ENCODE peak calls at places on chromosomes 2 and 18, in eight cellular contexts. G is psoas muscle, C is body of pancreas, N is BE2C, Z is stomach, W is tibial nerve, Q is lung, K is left ventricle myocardium inferior. D is an unnamed sample.

GRCh38 chr2:129233751-129234406 is 745.6 kb upstream of the RAB6C start:
- DNase-seq in G (no peak), C (peak; percentile 43), N (no peak), Z (no peak), W (peak; percentile 24), Q (no peak), K (no peak), D (no peak)

GRCh38 chr2:96507957-96508520 is 2.9 kb upstream of the NEURL3 start:
- DNase-seq in G (peak; percentile 78), C (peak; percentile 88), N (peak; percentile 66), Z (peak; percentile 80), W (peak; percentile 71), Q (peak; percentile 69), K (peak; percentile 78), D (peak; percentile 37)

GRCh38 chr2:54158311-54158710 is 42.9 kb downstream of the ACYP2 start:
- DNase-seq in G (no peak), C (no peak), N (no peak), Z (no peak), W (no peak), Q (no peak), K (no peak), D (no peak)

GRCh38 chr2:207226243-207226642 is 60.5 kb upstream of the KLF7 start:
- DNase-seq in G (no peak), C (no peak), N (no peak), Z (no peak), W (no peak), Q (no peak), K (no peak), D (no peak)

GRCh38 chr2:146634256-146635068 is 1210.4 kb upstream of the ACVR2A start:
- DNase-seq in G (no peak), C (no peak), N (no peak), Z (no peak), W (no peak), Q (no peak), K (no peak), D (peak; percentile 53)

GRCh38 chr2:27823564-27823963 is 52.0 kb downstream of the MRPL33 start:
- DNase-seq in G (no peak), C (no peak), N (no peak), Z (no peak), W (no peak), Q (no peak), K (no peak), D (no peak)

GRCh38 chr18:50928551-50928950 is 39.3 kb upstream of the ELAC1 start:
- DNase-seq in G (no peak), C (no peak), N (no peak), Z (no peak), W (no peak), Q (no peak), K (no peak), D (peak; percentile 4)

GRCh38 chr2:184530959-184531358 is 67.4 kb upstream of the ZNF804A start:
- DNase-seq in G (no peak), C (no peak), N (no peak), Z (no peak), W (no peak), Q (no peak), K (no peak), D (no peak)

DNA sequence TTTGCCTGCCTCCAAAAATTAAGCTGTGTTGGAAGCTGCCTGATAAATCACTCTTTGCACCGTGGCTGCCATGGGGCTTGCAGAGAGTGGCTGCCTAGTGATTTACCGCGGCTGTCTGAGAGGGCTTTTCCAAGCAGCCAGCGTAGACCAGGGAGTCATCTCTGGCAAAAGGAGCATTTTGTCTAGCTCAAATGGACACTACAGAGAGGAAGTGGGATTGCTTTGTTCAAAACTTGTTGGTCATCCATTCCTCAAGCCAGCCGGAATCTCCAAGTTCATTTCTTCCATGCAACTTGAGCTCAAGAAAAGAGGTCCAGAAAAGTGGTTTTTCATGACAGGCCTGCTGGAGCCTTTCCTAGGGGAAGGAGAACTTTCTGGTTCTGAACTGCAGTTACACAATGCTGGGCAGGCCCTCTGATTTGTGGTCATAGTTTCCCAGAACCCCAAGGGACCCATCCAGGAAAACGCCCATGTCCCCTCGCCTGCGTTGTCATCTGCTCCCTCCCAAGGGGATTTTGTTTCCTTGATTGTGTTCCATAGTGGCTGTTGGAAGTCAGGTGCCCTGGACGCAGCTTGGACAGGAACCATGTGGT is 108.1 kb downstream of the TRIB2 start:
- DNase-seq in G (peak; percentile 69), C (peak; percentile 24), N (no peak), Z (no peak), W (peak; percentile 61), Q (no peak), K (peak; percentile 70), D (no peak)
- H3K4me3 ChIP-seq in G (no peak overlapping the region), C (no peak overlapping the region), N (no peak overlapping the region), Z (no peak overlapping the region), W (no peak overlapping the region), Q (no peak overlapping the region), K (peak overlapping the region; percentile 20), D (no peak overlapping the region)

GRCh38 chr2:63888490-63889402 is 47.0 kb downstream of the UGP2 start:
- DNase-seq in G (peak; percentile 27), C (peak; percentile 67), N (peak; percentile 40), Z (peak; percentile 41), W (peak; percentile 56), Q (no peak), K (no peak), D (peak; percentile 34)

GRCh38 chr2:63891488-63892030 is 49.9 kb downstream of the UGP2 start:
- DNase-seq in G (no peak), C (no peak), N (no peak), Z (no peak), W (no peak), Q (no peak), K (no peak), D (no peak)

GRCh38 chr2:63890678-63891077 is 49.0 kb downstream of the UGP2 start:
- DNase-seq in G (no peak), C (no peak), N (no peak), Z (no peak), W (no peak), Q (no peak), K (no peak), D (no peak)

GRCh38 chr2:63894167-63894566 is 52.5 kb downstream of the UGP2 start:
- DNase-seq in G (no peak), C (no peak), N (no peak), Z (no peak), W (no peak), Q (no peak), K (no peak), D (no peak)

DNA sequence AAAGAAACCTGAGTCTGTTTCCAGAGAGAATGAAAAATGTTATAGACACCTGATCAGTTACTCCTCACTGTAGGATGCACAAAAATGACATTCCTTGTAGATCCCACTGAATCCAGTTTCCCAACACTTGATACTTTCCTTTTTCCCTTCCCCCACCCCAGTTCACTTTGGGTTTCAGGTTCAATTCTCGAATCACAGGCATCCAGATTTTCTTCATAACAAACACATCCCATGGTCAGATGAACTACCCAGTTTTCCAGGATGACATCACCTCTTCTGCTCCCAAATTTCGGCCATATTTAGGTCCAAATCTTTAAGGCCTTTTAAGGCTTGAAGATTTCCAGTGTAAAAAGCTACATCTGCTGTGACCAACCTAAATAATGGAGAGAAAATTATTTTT is 51.5 kb downstream of the UGP2 start:
- DNase-seq in G (no peak), C (no peak), N (no peak), Z (no peak), W (no peak), Q (no peak), K (no peak), D (no peak)
- H3K36me3 ChIP-seq in G (peaks cover 3% of the 10 kb centered on the region), C (no peaks in the 10 kb centered on the region), N (no peaks in the 10 kb centered on the region), Z (peaks cover 92% of the 10 kb centered on the region), W (no peaks in the 10 kb centered on the region), Q (peaks cover 28% of the 10 kb centered on the region), K (peaks cover 88% of the 10 kb centered on the region), D (peaks cover 30% of the 10 kb centered on the region)

GRCh38 chr2:191848771-191849726 is 2.2 kb upstream of the CAVIN2 start:
- DNase-seq in G (no peak), C (no peak), N (no peak), Z (no peak), W (no peak), Q (no peak), K (no peak), D (no peak)

GRCh38 chr2:191845248-191845715 is 1.6 kb downstream of the CAVIN2 start:
- DNase-seq in G (peak; percentile 31), C (peak; percentile 9), N (peak; percentile 52), Z (no peak), W (no peak), Q (peak; percentile 48), K (peak; percentile 66), D (no peak)

GRCh38 chr2:191845876-191846786 is 757 bp downstream of the CAVIN2 start:
- DNase-seq in G (no peak), C (no peak), N (no peak), Z (no peak), W (no peak), Q (peak; percentile 63), K (peak; percentile 37), D (no peak)

GRCh38 chr2:191846787-191847620 is at the start of gene CAVIN2:
- DNase-seq in G (peak; percentile 42), C (peak; percentile 55), N (no peak), Z (peak; percentile 70), W (peak; percentile 60), Q (peak; percentile 85), K (peak; percentile 71), D (peak; percentile 82)

DNA sequence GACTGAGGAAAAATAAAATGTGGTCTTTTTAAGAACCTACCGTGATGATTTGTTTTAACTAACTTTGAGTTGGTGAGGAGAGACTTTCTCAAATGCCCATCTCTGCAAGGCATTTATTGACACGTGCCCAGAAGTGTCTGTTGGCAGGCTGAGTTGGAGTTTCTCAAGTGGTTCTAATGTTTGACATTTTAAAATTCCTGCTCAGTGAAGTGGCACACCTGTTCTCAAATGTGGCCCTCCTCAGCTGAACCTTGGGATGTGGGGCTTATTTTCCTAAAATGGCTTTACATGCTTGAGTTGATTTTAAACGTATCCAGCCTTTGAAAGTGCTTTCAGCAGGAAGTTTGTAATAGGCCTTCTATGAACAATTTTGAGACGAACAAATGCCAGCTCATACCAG is 876 bp upstream of the CAVIN2 start:
- DNase-seq in G (no peak), C (no peak), N (no peak), Z (no peak), W (no peak), Q (peak; percentile 69), K (no peak), D (no peak)
- TF ChIP-seq CTCF in G (no peak), C (no peak), N (no peak), Z (no peak), W (no peak), Q (no peak), K (no peak), D (no peak)

GRCh38 chr2:12950174-12950573 is 233.4 kb downstream of the TRIB2 start:
- DNase-seq in G (no peak), C (no peak), N (no peak), Z (no peak), W (no peak), Q (no peak), K (no peak), D (no peak)

GRCh38 chr2:12948963-12949353 is 232.2 kb downstream of the TRIB2 start:
- DNase-seq in G (no peak), C (no peak), N (no peak), Z (no peak), W (no peak), Q (no peak), K (no peak), D (no peak)

GRCh38 chr2:12949406-12949805 is 232.7 kb downstream of the TRIB2 start:
- DNase-seq in G (no peak), C (no peak), N (no peak), Z (no peak), W (no peak), Q (no peak), K (no peak), D (no peak)

GRCh38 chr2:12951657-12951973 is 234.9 kb downstream of the TRIB2 start:
- DNase-seq in G (no peak), C (no peak), N (no peak), Z (no peak), W (no peak), Q (no peak), K (no peak), D (no peak)

DNA sequence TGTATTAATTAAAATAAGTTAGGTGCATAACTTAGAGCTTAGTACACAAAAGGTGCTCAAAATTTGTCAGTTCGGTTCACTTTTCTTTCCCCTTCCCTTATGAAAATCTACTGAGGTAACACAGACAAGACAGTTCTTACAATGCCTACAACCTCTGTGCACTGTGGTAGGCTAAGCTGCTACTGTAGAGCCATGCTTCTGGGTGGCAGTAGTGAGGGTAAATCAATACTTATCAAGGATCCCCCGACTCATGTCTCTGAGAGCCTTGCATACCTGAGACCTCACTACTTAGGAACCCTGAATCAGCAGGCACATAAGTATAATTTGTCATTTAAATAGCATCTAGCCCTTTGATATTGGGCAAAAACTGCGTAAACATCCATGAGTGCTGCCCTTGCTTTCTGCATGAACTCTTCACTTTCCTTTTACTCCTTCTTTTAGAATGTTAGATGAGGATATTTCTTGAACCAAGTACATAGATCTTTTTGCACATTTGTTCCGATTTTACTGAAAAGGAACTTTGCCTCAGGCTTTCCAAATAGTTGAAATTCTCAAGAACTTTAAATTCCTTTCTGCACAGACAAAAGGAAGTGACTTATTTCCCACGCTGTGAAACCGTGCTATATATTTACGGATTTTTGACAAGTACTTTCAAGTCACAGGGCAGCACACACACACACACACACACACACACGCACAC is 234.4 kb downstream of the TRIB2 start:
- DNase-seq in G (no peak), C (no peak), N (no peak), Z (no peak), W (no peak), Q (no peak), K (no peak), D (peak; percentile 78)
- H3K4me3 ChIP-seq in G (no peak overlapping the region), C (no peak overlapping the region), N (no peak overlapping the region), Z (no peak overlapping the region), W (no peak overlapping the region), Q (no peak overlapping the region), K (no peak overlapping the region), D (peak overlapping the region; percentile 6)